ENCODE peak calls at places on chromosomes 6 and 20, in four cellular contexts. V is substantia nigra, N is hippocampal formation, B is uterus. A is an unnamed sample.

GRCh38 chr20:54061106-54061881 is 9.1 kb downstream of the BCAS1 start:
- DNase-seq in V (no peak), N (no peak), B (no peak), A (no peak)

GRCh38 chr6:119170427-119171407 is 92.3 kb upstream of the FAM184A start:
- DNase-seq in V (no peak), N (no peak), B (no peak), A (no peak)

GRCh38 chr6:136333824-136334464 is 44.3 kb upstream of the BCLAF1 start:
- DNase-seq in V (no peak), N (no peak), B (no peak), A (no peak)

GRCh38 chr6:170080169-170080827 is 210.6 kb downstream of the DLL1 start:
- DNase-seq in V (no peak), N (no peak), B (no peak), A (peak)

GRCh38 chr6:5181494-5182287 is 79.1 kb downstream of the LYRM4 start:
- DNase-seq in V (no peak), N (no peak), B (no peak), A (no peak)

GRCh38 chr20:36927704-36928103 is 23.8 kb downstream of the SAMHD1 start:
- DNase-seq in V (no peak), N (no peak), B (no peak), A (no peak)

GRCh38 chr20:49747707-49748524 is 34.2 kb upstream of the B4GALT5 start:
- DNase-seq in V (peak), N (peak), B (peak), A (peak)

GRCh38 chr6:141552463-141552862 is 580.3 kb upstream of the GJE1 start:
- DNase-seq in V (no peak), N (no peak), B (no peak), A (no peak)

GRCh38 chr20:45953672-45954071 is 18.3 kb downstream of the ZNF335 start:
- DNase-seq in V (no peak), N (no peak), B (no peak), A (no peak)

GRCh38 chr20:62609811-62610757 is 32.2 kb upstream of the SLCO4A1 start:
- DNase-seq in V (no peak), N (no peak), B (no peak), A (no peak)

GRCh38 chr20:7798176-7798575 is 142.1 kb downstream of the HAO1 start:
- DNase-seq in V (no peak), N (no peak), B (no peak), A (no peak)

GRCh38 chr6:98929498-98930060 is 18.2 kb downstream of the FBXL4 start:
- DNase-seq in V (no peak), N (no peak), B (no peak), A (no peak)

GRCh38 chr6:3455490-3456394 is 1.1 kb downstream of the SLC22A23 start:
- DNase-seq in V (peak), N (peak), B (no peak), A (no peak)

GRCh38 chr20:58417418-58417817 is 28.4 kb downstream of the VAPB start:
- DNase-seq in V (no peak), N (no peak), B (no peak), A (no peak)

GRCh38 chr20:11917663-11918062 is at the start of gene BTBD3:
- DNase-seq in V (no peak), N (peak), B (peak), A (peak)